ENCODE peak calls at places on chromosome 11, in eight cellular contexts. Y, O, Z, E, T, R, P and W are unnamed samples.

GRCh38 chr11:96033569-96033968 is 109.7 kb upstream of the MTMR2 start:
- DNase-seq in E (no peak), R (no peak), P (no peak), T (no peak), O (no peak), Z (no peak), Y (no peak), W (no peak)

GRCh38 chr11:81888391-81888790 is 845.3 kb downstream of the FAM181B start:
- DNase-seq in T (no peak), O (no peak), R (no peak), E (peak; percentile 2), P (no peak), Z (no peak), Y (no peak), W (no peak)

GRCh38 chr11:58286249-58286648 is 18.2 kb upstream of the OR10W1 start:
- DNase-seq in Y (no peak), E (peak; percentile 39), P (peak; percentile 4), R (no peak), O (no peak), Z (no peak), T (peak; percentile 7), W (peak; percentile 27)

GRCh38 chr11:9527481-9528140 is 45.9 kb upstream of the WEE1 start:
- DNase-seq in E (peak; percentile 94), O (no peak), R (no peak), T (no peak), Y (no peak), P (peak; percentile 78), Z (no peak), W (peak; percentile 90)

GRCh38 chr11:125941606-125942275 is 4.1 kb upstream of the VSIG10L2 start:
- DNase-seq in Y (no peak), O (no peak), P (peak; percentile 20), Z (no peak), R (peak; percentile 26), T (peak; percentile 55), E (peak; percentile 11), W (peak; percentile 10)

GRCh38 chr11:9090488-9091043 is 833 bp downstream of the SCUBE2 start:
- DNase-seq in P (no peak), Y (no peak), T (no peak), O (no peak), Z (no peak), R (no peak), E (peak; percentile 8), W (no peak)

GRCh38 chr11:36475192-36475591 is 34.9 kb downstream of the TRAF6 start:
- DNase-seq in Y (no peak), E (peak; percentile 36), Z (no peak), O (no peak), R (no peak), P (no peak), T (no peak), W (no peak)

GRCh38 chr11:90204832-90205646 is 17.8 kb downstream of the CHORDC1 start:
- DNase-seq in Y (no peak), Z (no peak), E (peak; percentile 67), O (no peak), P (no peak), T (peak; percentile 32), R (no peak), W (peak; percentile 68)

GRCh38 chr11:7418061-7418460 is 67.2 kb upstream of the OLFML1 start:
- DNase-seq in Z (no peak), E (no peak), P (no peak), R (no peak), Y (no peak), T (no peak), O (no peak), W (no peak)

DNA sequence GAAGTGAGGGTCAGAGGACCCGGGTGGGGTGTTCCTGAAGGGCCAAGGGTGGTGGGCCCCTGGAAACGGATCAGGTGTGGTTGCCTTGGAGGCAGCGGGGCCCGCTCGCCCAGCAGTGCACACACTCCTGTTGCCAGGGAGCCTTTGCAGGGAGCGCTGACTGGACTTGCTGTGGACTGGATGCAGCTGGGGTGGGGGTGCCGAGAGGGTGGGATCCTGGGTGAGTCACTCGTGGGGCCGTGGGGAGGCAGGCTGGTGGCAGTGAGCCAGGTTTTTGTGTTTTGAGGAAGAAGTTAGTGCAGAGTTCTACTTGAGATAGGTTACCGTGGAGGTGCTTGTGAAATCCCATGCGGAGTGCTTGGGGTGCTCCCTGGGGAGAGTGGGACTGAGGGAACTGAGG is 1.3 kb downstream of the MRPL23 start:
- DNase-seq in P (no peak), T (no peak), R (peak; percentile 20), Y (peak; percentile 55), O (no peak), E (no peak), Z (no peak), W (no peak)
- H3K4me3 ChIP-seq in P (no peak overlapping the region), T (no peak overlapping the region), R (no peak overlapping the region), Y (no peak overlapping the region), O (no peak overlapping the region), E (no peak overlapping the region), Z (no peak overlapping the region), W (no peak overlapping the region)

GRCh38 chr11:118884613-118885274 is 1.1 kb downstream of the CXCR5 start:
- DNase-seq in P (no peak), E (no peak), R (no peak), Z (no peak), Y (no peak), T (no peak), O (no peak), W (no peak)

GRCh38 chr11:118882489-118882888 is 1.2 kb upstream of the CXCR5 start:
- DNase-seq in Y (no peak), Z (no peak), E (peak; percentile 24), O (no peak), P (no peak), R (no peak), T (no peak), W (no peak)

GRCh38 chr11:118883004-118883367 is 706 bp upstream of the CXCR5 start:
- DNase-seq in Y (no peak), O (no peak), E (no peak), Z (no peak), P (no peak), R (no peak), T (no peak), W (no peak)

GRCh38 chr11:118885319-118885718 is 1.6 kb downstream of the CXCR5 start:
- DNase-seq in Y (no peak), T (no peak), Z (no peak), P (no peak), R (no peak), O (no peak), E (no peak), W (no peak)

DNA sequence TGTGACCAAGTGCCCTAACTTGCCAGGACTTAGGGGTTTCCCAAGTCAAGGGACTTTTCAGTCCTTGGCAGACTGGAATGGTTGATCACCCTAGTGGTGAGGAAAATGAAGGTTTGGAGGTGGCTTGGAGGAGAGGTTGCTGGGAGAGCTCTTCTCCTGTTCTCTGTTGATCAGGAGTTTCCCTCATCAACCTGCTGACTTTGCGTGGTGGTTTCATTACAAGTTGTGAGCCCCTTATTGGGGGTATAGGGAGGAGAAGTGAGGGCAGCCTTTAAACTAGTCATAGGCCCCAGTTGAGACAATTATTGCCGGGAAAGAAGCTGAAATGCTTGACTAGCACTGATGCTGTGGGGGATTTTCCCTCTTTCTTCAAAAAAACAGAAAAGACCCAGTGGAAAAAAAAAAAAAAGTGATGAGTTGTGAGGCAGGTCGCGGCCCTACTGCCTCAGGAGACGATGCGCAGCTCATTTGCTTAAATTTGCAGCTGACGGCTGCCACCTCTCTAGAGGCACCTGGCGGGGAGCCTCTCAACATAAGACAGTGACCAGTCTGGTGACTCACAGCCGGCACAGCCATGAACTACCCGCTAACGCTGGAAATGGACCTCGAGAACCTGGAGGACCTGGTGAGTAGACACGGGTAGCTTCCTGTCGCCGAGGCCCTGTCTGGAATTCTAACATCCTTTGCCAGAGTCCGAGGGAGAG is at the start of gene CXCR5:
- DNase-seq in R (no peak), Y (no peak), E (no peak), P (no peak), O (no peak), T (no peak), Z (no peak), W (peak; percentile 58)
- H3K4me3 ChIP-seq in R (no peak within 1 kb of the TSS), Y (no peak within 1 kb of the TSS), E (no peak within 1 kb of the TSS), P (no peak within 1 kb of the TSS), O (no peak within 1 kb of the TSS), T (no peak within 1 kb of the TSS), Z (no peak within 1 kb of the TSS), W (no peak within 1 kb of the TSS)

GRCh38 chr11:69905611-69906452 is 86.6 kb upstream of the FGF3 start:
- DNase-seq in T (no peak), P (no peak), O (peak; percentile 45), Y (no peak), Z (no peak), R (no peak), E (no peak), W (no peak)
- H3K4me3 ChIP-seq in T (no peak overlapping the region), P (no peak overlapping the region), O (no peak overlapping the region), Y (no peak overlapping the region), Z (no peak overlapping the region), R (no peak overlapping the region), E (no peak overlapping the region), W (no peak overlapping the region)

DNA sequence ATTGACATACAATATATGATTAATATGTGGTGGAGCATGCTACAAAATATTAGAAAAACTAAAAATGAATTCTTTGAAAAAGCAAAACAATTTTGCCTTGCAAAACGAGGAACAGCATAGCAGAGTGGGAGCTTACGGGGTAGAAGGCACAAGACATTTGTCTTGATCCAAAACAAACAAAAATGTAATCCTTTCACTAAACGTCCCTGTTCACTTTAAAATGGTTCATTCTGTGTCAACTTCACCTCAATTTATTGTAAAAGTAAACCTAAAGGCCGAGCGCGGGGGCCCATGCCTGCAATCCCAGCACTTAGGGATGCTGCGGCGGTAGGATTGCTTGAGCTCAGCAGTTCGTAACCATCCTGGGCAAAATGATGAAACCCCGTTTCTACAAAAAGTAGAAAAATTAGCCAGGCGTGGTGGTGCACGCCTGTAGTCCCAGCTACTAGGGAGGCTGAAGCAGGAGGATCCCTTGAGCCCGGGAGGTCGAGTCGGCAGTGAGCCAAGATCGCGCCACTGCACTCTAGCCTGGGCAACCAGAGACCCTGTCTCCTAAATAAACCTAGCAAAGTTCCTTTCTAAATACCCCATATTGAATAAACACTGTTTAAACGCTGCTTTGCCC is 2.0 kb downstream of the PRDM10 start:
- DNase-seq in R (no peak), P (no peak), Y (no peak), O (no peak), E (no peak), Z (no peak), T (no peak), W (no peak)
- H3K4me3 ChIP-seq in R (peak overlapping the region; percentile 67), P (peak overlapping the region; percentile 67), Y (peak overlapping the region; percentile 81), O (no peak overlapping the region), E (no peak overlapping the region), Z (no peak overlapping the region), T (peak overlapping the region; percentile 63), W (peak overlapping the region; percentile 60)